ENCODE peak calls at places on chromosome X, in nine cellular contexts. One of them, this sample, is unnamed.

GRCh38 chrX:84248226-84248625 is 60.2 kb upstream of the RPS6KA6 start:
- DNase-seq in posterior cingulate gyrus: no peak
- DNase-seq in choroid plexus epithelial cell: peak; percentile 17
- DNase-seq in activated T-cell treated with anti-CD3 and anti-CD28 coated beads, Interleukin-2, amount 50 U/mL, for 4 hours: no peak
- DNase-seq in NCI-H146: no peak
- DNase-seq in omental fat pad: no peak
- DNase-seq in memory B cell: no peak
- DNase-seq in EL: peak; percentile 71
- DNase-seq in nucleus accumbens: no peak
- DNase-seq in this sample: no peak

GRCh38 chrX:3175659-3176438 is 134.6 kb downstream of the ARSF start:
- DNase-seq in posterior cingulate gyrus: no peak
- DNase-seq in choroid plexus epithelial cell: peak; percentile 66
- DNase-seq in activated T-cell treated with anti-CD3 and anti-CD28 coated beads, Interleukin-2, amount 50 U/mL, for 4 hours: no peak
- DNase-seq in NCI-H146: no peak
- DNase-seq in omental fat pad: no peak
- DNase-seq in memory B cell: no peak
- DNase-seq in EL: peak; percentile 53
- DNase-seq in nucleus accumbens: no peak
- DNase-seq in this sample: no peak

GRCh38 chrX:323721-324628 is 5.4 kb upstream of the GTPBP6 start:
- DNase-seq in posterior cingulate gyrus: peak; percentile 73
- DNase-seq in choroid plexus epithelial cell: peak; percentile 89
- DNase-seq in activated T-cell treated with anti-CD3 and anti-CD28 coated beads, Interleukin-2, amount 50 U/mL, for 4 hours: no peak
- DNase-seq in NCI-H146: no peak
- DNase-seq in omental fat pad: no peak
- DNase-seq in memory B cell: no peak
- DNase-seq in EL: no peak
- DNase-seq in nucleus accumbens: no peak
- DNase-seq in this sample: no peak

GRCh38 chrX:129653985-129654651 is 638 bp downstream of the APLN start:
- DNase-seq in posterior cingulate gyrus: no peak
- DNase-seq in choroid plexus epithelial cell: peak; percentile 36
- DNase-seq in activated T-cell treated with anti-CD3 and anti-CD28 coated beads, Interleukin-2, amount 50 U/mL, for 4 hours: no peak
- DNase-seq in NCI-H146: peak; percentile 75
- DNase-seq in omental fat pad: no peak
- DNase-seq in memory B cell: peak; percentile 0
- DNase-seq in EL: peak; percentile 31
- DNase-seq in nucleus accumbens: no peak
- DNase-seq in this sample: no peak

GRCh38 chrX:94256396-94256795 is 582.4 kb downstream of the FAM133A start:
- DNase-seq in posterior cingulate gyrus: no peak
- DNase-seq in choroid plexus epithelial cell: no peak
- DNase-seq in activated T-cell treated with anti-CD3 and anti-CD28 coated beads, Interleukin-2, amount 50 U/mL, for 4 hours: no peak
- DNase-seq in NCI-H146: no peak
- DNase-seq in omental fat pad: no peak
- DNase-seq in memory B cell: no peak
- DNase-seq in EL: no peak
- DNase-seq in nucleus accumbens: no peak
- DNase-seq in this sample: no peak

GRCh38 chrX:51894697-51895336 is 1.4 kb downstream of the MAGED1 start:
- DNase-seq in posterior cingulate gyrus: no peak
- DNase-seq in choroid plexus epithelial cell: peak; percentile 28
- DNase-seq in activated T-cell treated with anti-CD3 and anti-CD28 coated beads, Interleukin-2, amount 50 U/mL, for 4 hours: no peak
- DNase-seq in NCI-H146: peak; percentile 65
- DNase-seq in omental fat pad: no peak
- DNase-seq in memory B cell: no peak
- DNase-seq in EL: peak; percentile 32
- DNase-seq in nucleus accumbens: no peak
- DNase-seq in this sample: no peak

GRCh38 chrX:136647969-136648368 is at the start of gene CD40LG:
- DNase-seq in posterior cingulate gyrus: no peak
- DNase-seq in choroid plexus epithelial cell: no peak
- DNase-seq in activated T-cell treated with anti-CD3 and anti-CD28 coated beads, Interleukin-2, amount 50 U/mL, for 4 hours: no peak
- DNase-seq in NCI-H146: no peak
- DNase-seq in omental fat pad: no peak
- DNase-seq in memory B cell: no peak
- DNase-seq in EL: no peak
- DNase-seq in nucleus accumbens: no peak
- DNase-seq in this sample: no peak

GRCh38 chrX:106170318-106170717 is 2.2 kb downstream of the PWWP3B start:
- DNase-seq in posterior cingulate gyrus: no peak
- DNase-seq in choroid plexus epithelial cell: peak; percentile 73
- DNase-seq in activated T-cell treated with anti-CD3 and anti-CD28 coated beads, Interleukin-2, amount 50 U/mL, for 4 hours: no peak
- DNase-seq in NCI-H146: no peak
- DNase-seq in omental fat pad: no peak
- DNase-seq in memory B cell: no peak
- DNase-seq in EL: no peak
- DNase-seq in nucleus accumbens: no peak
- DNase-seq in this sample: no peak

GRCh38 chrX:57900961-57901360 is 9.3 kb downstream of the ZXDA start:
- DNase-seq in posterior cingulate gyrus: no peak
- DNase-seq in choroid plexus epithelial cell: peak; percentile 65
- DNase-seq in activated T-cell treated with anti-CD3 and anti-CD28 coated beads, Interleukin-2, amount 50 U/mL, for 4 hours: no peak
- DNase-seq in NCI-H146: no peak
- DNase-seq in omental fat pad: no peak
- DNase-seq in memory B cell: no peak
- DNase-seq in EL: peak; percentile 41
- DNase-seq in nucleus accumbens: no peak
- DNase-seq in this sample: no peak

GRCh38 chrX:68941385-68941952 is 112.6 kb downstream of the EFNB1 start:
- DNase-seq in posterior cingulate gyrus: no peak
- DNase-seq in choroid plexus epithelial cell: peak; percentile 35
- DNase-seq in activated T-cell treated with anti-CD3 and anti-CD28 coated beads, Interleukin-2, amount 50 U/mL, for 4 hours: no peak
- DNase-seq in NCI-H146: no peak
- DNase-seq in omental fat pad: no peak
- DNase-seq in memory B cell: no peak
- DNase-seq in EL: no peak
- DNase-seq in nucleus accumbens: no peak
- DNase-seq in this sample: no peak

GRCh38 chrX:153917814-153918213 is 8.2 kb downstream of the ARHGAP4 start:
- DNase-seq in posterior cingulate gyrus: no peak
- DNase-seq in choroid plexus epithelial cell: no peak
- DNase-seq in activated T-cell treated with anti-CD3 and anti-CD28 coated beads, Interleukin-2, amount 50 U/mL, for 4 hours: no peak
- DNase-seq in NCI-H146: no peak
- DNase-seq in omental fat pad: no peak
- DNase-seq in memory B cell: no peak
- DNase-seq in EL: no peak
- DNase-seq in nucleus accumbens: no peak
- DNase-seq in this sample: no peak

GRCh38 chrX:75989806-75990590 is 182.9 kb upstream of the PBDC1 start:
- DNase-seq in posterior cingulate gyrus: no peak
- DNase-seq in choroid plexus epithelial cell: no peak
- DNase-seq in activated T-cell treated with anti-CD3 and anti-CD28 coated beads, Interleukin-2, amount 50 U/mL, for 4 hours: no peak
- DNase-seq in NCI-H146: no peak
- DNase-seq in omental fat pad: no peak
- DNase-seq in memory B cell: no peak
- DNase-seq in EL: no peak
- DNase-seq in nucleus accumbens: no peak
- DNase-seq in this sample: no peak

GRCh38 chrX:131068945-131069719 is 11.0 kb downstream of the ARHGAP36 start:
- DNase-seq in posterior cingulate gyrus: no peak
- DNase-seq in choroid plexus epithelial cell: peak; percentile 5
- DNase-seq in activated T-cell treated with anti-CD3 and anti-CD28 coated beads, Interleukin-2, amount 50 U/mL, for 4 hours: no peak
- DNase-seq in NCI-H146: peak; percentile 3
- DNase-seq in omental fat pad: no peak
- DNase-seq in memory B cell: no peak
- DNase-seq in EL: peak; percentile 3
- DNase-seq in nucleus accumbens: peak; percentile 14
- DNase-seq in this sample: no peak

GRCh38 chrX:56563231-56564116 is at the start of gene UBQLN2:
- DNase-seq in posterior cingulate gyrus: peak; percentile 94
- DNase-seq in choroid plexus epithelial cell: peak; percentile 83
- DNase-seq in activated T-cell treated with anti-CD3 and anti-CD28 coated beads, Interleukin-2, amount 50 U/mL, for 4 hours: peak; percentile 76
- DNase-seq in NCI-H146: peak; percentile 80
- DNase-seq in omental fat pad: peak; percentile 35
- DNase-seq in memory B cell: peak; percentile 63
- DNase-seq in EL: peak; percentile 67
- DNase-seq in nucleus accumbens: peak; percentile 73
- DNase-seq in this sample: peak; percentile 87

GRCh38 chrX:72297953-72298730 is 7.6 kb downstream of the CITED1 start:
- DNase-seq in posterior cingulate gyrus: no peak
- DNase-seq in choroid plexus epithelial cell: peak; percentile 50
- DNase-seq in activated T-cell treated with anti-CD3 and anti-CD28 coated beads, Interleukin-2, amount 50 U/mL, for 4 hours: no peak
- DNase-seq in NCI-H146: peak; percentile 17
- DNase-seq in omental fat pad: no peak
- DNase-seq in memory B cell: no peak
- DNase-seq in EL: no peak
- DNase-seq in nucleus accumbens: no peak
- DNase-seq in this sample: no peak

GRCh38 chrX:18674417-18674787 is 2.5 kb upstream of the RS1 start:
- DNase-seq in posterior cingulate gyrus: peak; percentile 77
- DNase-seq in choroid plexus epithelial cell: no peak
- DNase-seq in activated T-cell treated with anti-CD3 and anti-CD28 coated beads, Interleukin-2, amount 50 U/mL, for 4 hours: no peak
- DNase-seq in NCI-H146: peak; percentile 54
- DNase-seq in omental fat pad: no peak
- DNase-seq in memory B cell: no peak
- DNase-seq in EL: no peak
- DNase-seq in nucleus accumbens: no peak
- DNase-seq in this sample: peak; percentile 68

GRCh38 chrX:7372843-7373525 is 225.0 kb upstream of the PUDP start:
- DNase-seq in posterior cingulate gyrus: no peak
- DNase-seq in choroid plexus epithelial cell: peak; percentile 29
- DNase-seq in activated T-cell treated with anti-CD3 and anti-CD28 coated beads, Interleukin-2, amount 50 U/mL, for 4 hours: no peak
- DNase-seq in NCI-H146: no peak
- DNase-seq in omental fat pad: no peak
- DNase-seq in memory B cell: no peak
- DNase-seq in EL: peak; percentile 73
- DNase-seq in nucleus accumbens: no peak
- DNase-seq in this sample: no peak

GRCh38 chrX:75642811-75643361 is 120.0 kb upstream of the ZDHHC15 start:
- DNase-seq in posterior cingulate gyrus: no peak
- DNase-seq in choroid plexus epithelial cell: no peak
- DNase-seq in activated T-cell treated with anti-CD3 and anti-CD28 coated beads, Interleukin-2, amount 50 U/mL, for 4 hours: no peak
- DNase-seq in NCI-H146: no peak
- DNase-seq in omental fat pad: no peak
- DNase-seq in memory B cell: no peak
- DNase-seq in EL: no peak
- DNase-seq in nucleus accumbens: no peak
- DNase-seq in this sample: no peak

GRCh38 chrX:32847921-32848320 is 363.4 kb downstream of the DMD start:
- DNase-seq in posterior cingulate gyrus: no peak
- DNase-seq in choroid plexus epithelial cell: no peak
- DNase-seq in activated T-cell treated with anti-CD3 and anti-CD28 coated beads, Interleukin-2, amount 50 U/mL, for 4 hours: no peak
- DNase-seq in NCI-H146: no peak
- DNase-seq in omental fat pad: no peak
- DNase-seq in memory B cell: no peak
- DNase-seq in EL: no peak
- DNase-seq in nucleus accumbens: no peak
- DNase-seq in this sample: no peak

GRCh38 chrX:7145454-7145853 is 2.1 kb upstream of the STS start:
- DNase-seq in posterior cingulate gyrus: no peak
- DNase-seq in choroid plexus epithelial cell: no peak
- DNase-seq in activated T-cell treated with anti-CD3 and anti-CD28 coated beads, Interleukin-2, amount 50 U/mL, for 4 hours: no peak
- DNase-seq in NCI-H146: no peak
- DNase-seq in omental fat pad: no peak
- DNase-seq in memory B cell: no peak
- DNase-seq in EL: peak; percentile 29
- DNase-seq in nucleus accumbens: no peak
- DNase-seq in this sample: no peak

GRCh38 chrX:39848243-39848642 is 249.5 kb downstream of the BCOR start:
- DNase-seq in posterior cingulate gyrus: no peak
- DNase-seq in choroid plexus epithelial cell: no peak
- DNase-seq in activated T-cell treated with anti-CD3 and anti-CD28 coated beads, Interleukin-2, amount 50 U/mL, for 4 hours: no peak
- DNase-seq in NCI-H146: no peak
- DNase-seq in omental fat pad: no peak
- DNase-seq in memory B cell: no peak
- DNase-seq in EL: no peak
- DNase-seq in nucleus accumbens: no peak
- DNase-seq in this sample: no peak

GRCh38 chrX:56802921-56803848 is 74.1 kb downstream of the NBDY start:
- DNase-seq in posterior cingulate gyrus: peak; percentile 95
- DNase-seq in choroid plexus epithelial cell: peak; percentile 65
- DNase-seq in activated T-cell treated with anti-CD3 and anti-CD28 coated beads, Interleukin-2, amount 50 U/mL, for 4 hours: peak; percentile 76
- DNase-seq in NCI-H146: peak; percentile 84
- DNase-seq in omental fat pad: no peak
- DNase-seq in memory B cell: peak; percentile 13
- DNase-seq in EL: no peak
- DNase-seq in nucleus accumbens: peak; percentile 84
- DNase-seq in this sample: peak; percentile 90

GRCh38 chrX:39974228-39974627 is 123.5 kb downstream of the BCOR start:
- DNase-seq in posterior cingulate gyrus: no peak
- DNase-seq in choroid plexus epithelial cell: no peak
- DNase-seq in activated T-cell treated with anti-CD3 and anti-CD28 coated beads, Interleukin-2, amount 50 U/mL, for 4 hours: no peak
- DNase-seq in NCI-H146: peak; percentile 37
- DNase-seq in omental fat pad: no peak
- DNase-seq in memory B cell: no peak
- DNase-seq in EL: no peak
- DNase-seq in nucleus accumbens: no peak
- DNase-seq in this sample: no peak

GRCh38 chrX:118226060-118226428 is 109.4 kb upstream of the KLHL13 start:
- DNase-seq in posterior cingulate gyrus: no peak
- DNase-seq in choroid plexus epithelial cell: peak; percentile 21
- DNase-seq in activated T-cell treated with anti-CD3 and anti-CD28 coated beads, Interleukin-2, amount 50 U/mL, for 4 hours: no peak
- DNase-seq in NCI-H146: peak; percentile 38
- DNase-seq in omental fat pad: no peak
- DNase-seq in memory B cell: no peak
- DNase-seq in EL: no peak
- DNase-seq in nucleus accumbens: no peak
- DNase-seq in this sample: no peak

GRCh38 chrX:12988797-12989196 is 13.9 kb downstream of the TMSB4X start:
- DNase-seq in posterior cingulate gyrus: no peak
- DNase-seq in choroid plexus epithelial cell: peak; percentile 86
- DNase-seq in activated T-cell treated with anti-CD3 and anti-CD28 coated beads, Interleukin-2, amount 50 U/mL, for 4 hours: no peak
- DNase-seq in NCI-H146: peak; percentile 93
- DNase-seq in omental fat pad: no peak
- DNase-seq in memory B cell: no peak
- DNase-seq in EL: peak; percentile 61
- DNase-seq in nucleus accumbens: no peak
- DNase-seq in this sample: no peak

This sample was measured in activated CD8-positive, alpha-beta memory T cell treated with anti-CD3 and anti-CD28 coated beads for 24 hours.